ENCODE peak calls at places on chromosomes 16 and 17, in five cellular contexts. X is tibial artery, D is kidney, G is AG09309, A is fibroblast of mammary gland. W is an unnamed sample.

GRCh38 chr17:34755981-34756669 is 176.7 kb downstream of the TMEM132E start:
- DNase-seq in X (no peak), D (no peak), G (no peak), A (no peak), W (no peak)

GRCh38 chr17:16623282-16623681 is 30.4 kb downstream of the ZNF624 start:
- DNase-seq in X (no peak), D (no peak), G (no peak), A (no peak), W (no peak)

GRCh38 chr16:31485571-31485970 is 2.6 kb downstream of the SLC5A2 start:
- DNase-seq in X (no peak), D (peak), G (no peak), A (no peak), W (no peak)

GRCh38 chr16:87789437-87790277 is 23.9 kb upstream of the KLHDC4 start:
- DNase-seq in X (peak), D (peak), G (peak), A (peak), W (no peak)

GRCh38 chr17:52064791-52065211 is 93.7 kb downstream of the CA10 start:
- DNase-seq in X (no peak), D (no peak), G (no peak), A (peak), W (no peak)

GRCh38 chr16:1823821-1824220 is 2.8 kb downstream of the HAGH start:
- DNase-seq in X (no peak), D (no peak), G (no peak), A (peak), W (peak)

GRCh38 chr17:81340606-81341346 is 45.7 kb upstream of the SLC38A10 start:
- DNase-seq in X (no peak), D (peak), G (no peak), A (no peak), W (peak)

GRCh38 chr16:85563515-85564276 is 49.4 kb upstream of the GSE1 start:
- DNase-seq in X (peak), D (peak), G (no peak), A (peak), W (peak)

GRCh38 chr16:1344499-1344898 is 7.2 kb downstream of the TSR3 start:
- DNase-seq in X (no peak), D (no peak), G (no peak), A (no peak), W (no peak)

GRCh38 chr16:27313422-27314160 is at the start of gene IL4R:
- DNase-seq in X (peak), D (peak), G (peak), A (peak), W (peak)

GRCh38 chr17:1323336-1323735 is 43.9 kb downstream of the TRARG1 start:
- DNase-seq in X (no peak), D (no peak), G (no peak), A (no peak), W (peak)

GRCh38 chr17:47649153-47649971 is at the start of gene KPNB1:
- DNase-seq in X (peak), D (peak), G (peak), A (peak), W (peak)

GRCh38 chr16:1351582-1352362 is at the start of the genes GNPTG and TSR3:
- DNase-seq in X (peak), D (peak), G (peak), A (peak), W (peak)

GRCh38 chr16:70778901-70779309 is 22.1 kb downstream of the VAC14 start:
- DNase-seq in X (peak), D (peak), G (peak), A (peak), W (peak)

GRCh38 chr17:63698381-63698885 is 1.5 kb downstream of the LIMD2 start:
- DNase-seq in X (no peak), D (peak), G (no peak), A (no peak), W (no peak)

GRCh38 chr16:28546626-28547025 is 7.1 kb upstream of the SGF29 start:
- DNase-seq in X (no peak), D (no peak), G (no peak), A (no peak), W (no peak)

GRCh38 chr17:14552311-14552710 is 251.4 kb downstream of the HS3ST3B1 start:
- DNase-seq in X (no peak), D (no peak), G (no peak), A (no peak), W (no peak)

GRCh38 chr16:86632206-86632605 is 53.9 kb downstream of the FOXL1 start:
- DNase-seq in X (peak), D (no peak), G (no peak), A (no peak), W (no peak)

GRCh38 chr16:84314373-84314772 is 19.7 kb downstream of the WFDC1 start:
- DNase-seq in X (no peak), D (no peak), G (no peak), A (no peak), W (no peak)

GRCh38 chr17:80863626-80864025 is 128.0 kb upstream of the CHMP6 start:
- DNase-seq in X (no peak), D (peak), G (no peak), A (no peak), W (no peak)

GRCh38 chr16:86200722-86201121 is 301.8 kb downstream of the IRF8 start:
- DNase-seq in X (no peak), D (no peak), G (no peak), A (no peak), W (no peak)

GRCh38 chr17:77563439-77564102 is 394.9 kb upstream of the TNRC6C start:
- DNase-seq in X (peak), D (no peak), G (no peak), A (no peak), W (no peak)

DNA sequence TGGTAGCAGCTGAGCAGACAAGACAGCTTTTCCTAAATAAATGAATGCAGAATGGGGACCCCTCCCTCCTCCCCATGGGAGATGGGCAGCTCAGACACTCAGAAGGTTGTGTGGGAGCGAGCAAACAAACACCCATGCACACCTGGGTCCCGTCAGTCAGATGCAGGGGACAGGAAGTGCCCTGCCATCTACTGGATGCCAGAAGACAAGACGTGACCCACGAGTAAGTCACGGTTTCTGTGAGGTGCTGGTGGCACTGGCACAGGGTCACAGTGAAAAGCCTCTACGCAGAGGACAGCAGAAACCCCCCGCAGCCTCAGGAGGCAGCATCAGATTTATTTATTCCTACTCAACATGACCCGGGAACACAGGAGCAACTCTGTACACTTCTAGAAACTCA is 8.4 kb downstream of the HBQ1 start:
- DNase-seq in X (no peak), D (no peak), G (no peak), A (no peak), W (no peak)
- TF ChIP-seq CTCF in X (no peak), D (no peak), G (no peak), A (no peak), W (peak)

GRCh38 chr17:40178660-40179059 is 1.4 kb downstream of the RAPGEFL1 start:
- DNase-seq in X (no peak), D (no peak), G (no peak), A (no peak), W (no peak)

GRCh38 chr17:40176409-40177110 is 710 bp upstream of the RAPGEFL1 start:
- DNase-seq in X (no peak), D (no peak), G (no peak), A (no peak), W (no peak)

GRCh38 chr17:40175928-40176327 is 1.3 kb upstream of the RAPGEFL1 start:
- DNase-seq in X (no peak), D (no peak), G (no peak), A (no peak), W (no peak)

GRCh38 chr17:40178021-40178601 is 841 bp downstream of the RAPGEFL1 start:
- DNase-seq in X (no peak), D (no peak), G (no peak), A (no peak), W (no peak)

GRCh38 chr17:40177275-40177874 is at the start of gene RAPGEFL1:
- DNase-seq in X (peak), D (peak), G (no peak), A (peak), W (peak)
- H3K4me3 ChIP-seq in X (peak), D (peak), G (peak), A (peak), W (peak)

GRCh38 chr16:89919535-89920406 is 1.1 kb downstream of the MC1R start:
- DNase-seq in X (no peak), D (peak), G (no peak), A (no peak), W (no peak)

GRCh38 chr16:89917773-89918452 is 749 bp upstream of the MC1R start:
- DNase-seq in X (peak), D (peak), G (no peak), A (peak), W (peak)

GRCh38 chr16:89920723-89921122 is 2.1 kb downstream of the MC1R start:
- DNase-seq in X (no peak), D (no peak), G (no peak), A (peak), W (peak)

GRCh38 chr16:89921131-89921698 is 1.9 kb upstream of the TUBB3 start:
- DNase-seq in X (no peak), D (peak), G (no peak), A (no peak), W (no peak)

DNA sequence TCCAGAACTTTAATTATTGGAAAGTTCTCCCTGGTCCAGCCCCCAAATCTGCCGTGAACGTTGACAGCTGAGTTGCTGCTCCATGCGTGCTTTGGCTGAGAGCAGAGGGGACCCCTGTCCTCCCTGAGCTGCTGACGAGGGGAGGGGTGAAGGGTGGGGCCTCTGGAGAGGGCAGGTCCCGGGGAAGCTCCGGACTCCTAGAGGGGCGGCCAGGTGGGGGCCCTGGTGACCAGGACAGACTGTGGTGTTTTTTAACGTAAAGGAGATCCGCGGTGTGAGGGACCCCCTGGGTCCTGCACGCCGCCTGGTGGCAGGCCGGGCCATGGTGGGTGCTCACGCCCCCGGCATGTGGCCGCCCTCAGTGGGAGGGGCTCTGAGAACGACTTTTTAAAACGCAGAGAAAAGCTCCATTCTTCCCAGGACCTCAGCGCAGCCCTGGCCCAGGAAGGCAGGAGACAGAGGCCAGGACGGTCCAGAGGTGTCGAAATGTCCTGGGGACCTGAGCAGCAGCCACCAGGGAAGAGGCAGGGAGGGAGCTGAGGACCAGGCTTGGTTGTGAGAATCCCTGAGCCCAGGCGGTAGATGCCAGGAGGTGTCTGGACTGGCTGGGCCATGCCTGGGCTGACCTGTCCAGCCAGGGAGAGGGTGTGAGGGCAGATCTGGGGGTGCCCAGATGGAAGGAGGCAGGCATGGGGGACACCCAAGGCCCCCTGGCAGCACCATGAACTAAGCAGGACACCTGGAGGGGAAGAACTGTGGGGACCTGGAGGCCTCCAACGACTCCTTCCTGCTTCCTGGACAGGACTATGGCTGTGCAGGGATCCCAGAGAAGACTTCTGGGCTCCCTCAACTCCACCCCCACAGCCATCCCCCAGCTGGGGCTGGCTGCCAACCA is at the start of gene MC1R:
- DNase-seq in X (no peak), D (peak), G (no peak), A (peak), W (peak)
- TF ChIP-seq CTCF in X (no peak), D (no peak), G (peak), A (peak), W (peak)

GRCh38 chr17:78716292-78716691 is 65.8 kb downstream of the CYTH1 start:
- DNase-seq in X (no peak), D (no peak), G (no peak), A (no peak), W (no peak)

GRCh38 chr17:78715876-78716275 is 66.2 kb downstream of the CYTH1 start:
- DNase-seq in X (no peak), D (no peak), G (no peak), A (no peak), W (no peak)

GRCh38 chr17:78718575-78719209 is 63.4 kb downstream of the CYTH1 start:
- DNase-seq in X (no peak), D (no peak), G (no peak), A (no peak), W (no peak)

GRCh38 chr17:78716814-78717393 is 65.2 kb downstream of the CYTH1 start:
- DNase-seq in X (peak), D (peak), G (no peak), A (peak), W (peak)

DNA sequence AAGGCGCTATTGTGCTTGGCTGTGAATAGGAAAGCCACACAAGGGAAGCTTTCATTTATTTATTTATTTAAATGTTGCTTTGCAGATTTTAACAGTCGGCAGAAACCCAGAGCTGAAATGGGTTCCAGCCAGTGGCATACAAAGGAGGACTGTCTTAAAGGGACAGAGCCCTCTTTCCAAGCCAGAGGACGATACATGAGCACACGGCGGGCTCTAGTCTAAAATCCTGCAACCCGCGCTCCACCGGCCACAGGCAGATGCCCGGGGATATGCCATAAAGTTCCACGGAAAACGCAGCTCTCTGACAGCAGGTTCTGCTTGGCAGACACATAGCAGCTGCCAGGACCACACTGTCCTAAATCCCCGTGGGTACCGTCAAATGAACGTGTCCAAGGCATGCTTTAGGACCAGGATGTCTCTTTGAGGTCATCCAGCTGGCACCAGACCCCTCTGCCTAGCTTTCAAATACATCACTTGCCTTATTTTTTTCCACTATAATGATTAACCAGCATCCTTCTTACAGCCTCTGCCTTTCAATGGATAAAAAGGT is 64.6 kb downstream of the CYTH1 start:
- DNase-seq in X (no peak), D (no peak), G (no peak), A (peak), W (peak)
- H3K4me3 ChIP-seq in X (peak), D (peak), G (peak), A (peak), W (peak)